ENCODE peak calls at places on chromosomes 16 and 17, in ten cellular contexts. F is lung; C is SK-N-SH; A is left ventricle myocardium inferior; R is hepatocyte; I is A549; G is PC-3; T is CD4-positive, CD25-positive, alpha-beta regulatory T cell; D is CD8-positive, alpha-beta T cell; U is IMR-90. J is an unnamed sample. For H3K4me1, the result is how much of the 10 kb centered on the place peaks cover.

GRCh38 chr16:23064642-23065041 is 84.6 kb downstream of the USP31 start:
- DNase-seq in F (no peak), C (no peak), A (no peak), R (no peak), I (no peak), G (no peak), T (no peak), D (no peak), U (no peak), J (no peak)

GRCh38 chr17:14756469-14756868 is 455.6 kb downstream of the HS3ST3B1 start:
- DNase-seq in F (no peak), C (no peak), A (no peak), R (peak), I (no peak), G (peak), T (no peak), D (no peak), U (no peak), J (no peak)

GRCh38 chr17:31147507-31148202 is 52.9 kb downstream of the NF1 start:
- DNase-seq in F (no peak), C (no peak), A (no peak), R (peak), I (no peak), G (no peak), T (no peak), D (no peak), U (no peak), J (no peak)

GRCh38 chr17:50952889-50953288 is 86.7 kb upstream of the TOB1 start:
- DNase-seq in F (no peak), C (no peak), A (no peak), R (no peak), I (no peak), G (no peak), T (no peak), D (no peak), U (no peak), J (no peak)

GRCh38 chr16:48413291-48413690 is 28.1 kb upstream of the SIAH1 start:
- DNase-seq in F (no peak), C (no peak), A (no peak), R (no peak), I (no peak), G (no peak), T (no peak), D (no peak), U (no peak), J (no peak)

GRCh38 chr17:58249270-58250133 is 11.1 kb downstream of the LPO start:
- DNase-seq in F (peak), C (peak), A (peak), R (peak), I (peak), G (peak), T (peak), D (peak), U (peak), J (peak)

GRCh38 chr16:56311208-56312027 is 113.9 kb downstream of the AMFR start:
- DNase-seq in F (no peak), C (no peak), A (no peak), R (no peak), I (no peak), G (no peak), T (no peak), D (no peak), U (no peak), J (no peak)

GRCh38 chr17:45096141-45096540 is 35.0 kb downstream of the NMT1 start:
- DNase-seq in F (no peak), C (no peak), A (no peak), R (peak), I (peak), G (peak), T (no peak), D (no peak), U (peak), J (no peak)

GRCh38 chr16:70746040-70746707 is 54.8 kb downstream of the VAC14 start:
- DNase-seq in F (peak), C (peak), A (peak), R (peak), I (peak), G (peak), T (no peak), D (no peak), U (peak), J (no peak)

GRCh38 chr17:50630524-50631194 is 4.0 kb upstream of the ABCC3 start:
- DNase-seq in F (peak), C (peak), A (no peak), R (peak), I (peak), G (peak), T (peak), D (peak), U (no peak), J (peak)

GRCh38 chr17:29722411-29723198 is 99.9 kb upstream of the CORO6 start:
- DNase-seq in F (peak), C (peak), A (no peak), R (peak), I (no peak), G (no peak), T (peak), D (peak), U (peak), J (peak)

GRCh38 chr17:65550075-65550635 is 11.3 kb downstream of the AXIN2 start:
- DNase-seq in F (no peak), C (no peak), A (no peak), R (no peak), I (no peak), G (no peak), T (no peak), D (no peak), U (no peak), J (no peak)

GRCh38 chr17:73481672-73482071 is 162.6 kb downstream of the SDK2 start:
- DNase-seq in F (no peak), C (no peak), A (no peak), R (no peak), I (no peak), G (no peak), T (no peak), D (no peak), U (no peak), J (no peak)

DNA sequence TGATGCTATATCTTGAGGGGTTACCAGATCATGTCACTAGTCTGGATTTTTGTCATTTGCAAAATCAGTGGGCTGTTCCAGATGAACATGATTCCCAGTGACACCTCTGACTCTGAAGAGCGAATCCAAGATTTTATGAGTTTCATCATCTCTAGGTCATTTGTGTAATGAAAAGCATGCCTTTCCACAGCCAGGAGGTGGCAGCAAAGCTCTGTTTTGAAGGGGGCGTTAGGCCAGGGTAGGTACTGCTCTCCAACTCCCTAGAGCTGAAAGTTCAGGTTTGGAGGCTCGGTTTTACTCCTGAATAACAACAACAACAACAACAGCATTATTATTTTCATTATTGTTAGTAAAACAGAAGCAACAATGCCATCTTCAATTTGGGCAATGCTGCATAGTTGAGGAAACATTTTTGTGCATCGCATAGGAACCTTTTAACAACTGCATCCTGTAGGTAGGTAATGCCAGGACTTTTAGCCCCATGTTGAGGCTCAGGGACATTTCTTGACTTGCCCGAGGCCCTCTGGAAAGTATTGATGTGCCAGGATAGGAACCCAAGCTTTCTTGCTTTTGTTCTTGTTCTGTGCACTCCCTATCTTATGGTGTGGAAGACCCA is 77.0 kb downstream of the MYH13 start:
- DNase-seq in F (peak), C (peak), A (peak), R (peak), I (peak), G (peak), T (no peak), D (no peak), U (peak), J (no peak)
- H3K4me1 ChIP-seq in F (under half), C (under half), A (under half), R (under half), I (under half), G (under half), T (under half), D (under half), U (under half), J (under half)

GRCh38 chr16:1333149-1333812 is at the start of gene BAIAP3:
- DNase-seq in F (no peak), C (peak), A (peak), R (peak), I (peak), G (peak), T (no peak), D (peak), U (no peak), J (peak)

GRCh38 chr16:1330931-1331711 is 2.3 kb upstream of the BAIAP3 start:
- DNase-seq in F (no peak), C (no peak), A (no peak), R (no peak), I (no peak), G (no peak), T (no peak), D (no peak), U (no peak), J (no peak)

GRCh38 chr16:1330260-1330914 is 3.1 kb upstream of the BAIAP3 start:
- DNase-seq in F (no peak), C (no peak), A (no peak), R (no peak), I (peak), G (peak), T (no peak), D (no peak), U (no peak), J (no peak)

GRCh38 chr16:1332618-1333148 is 762 bp upstream of the BAIAP3 start:
- DNase-seq in F (no peak), C (no peak), A (no peak), R (no peak), I (no peak), G (no peak), T (no peak), D (no peak), U (no peak), J (no peak)

DNA sequence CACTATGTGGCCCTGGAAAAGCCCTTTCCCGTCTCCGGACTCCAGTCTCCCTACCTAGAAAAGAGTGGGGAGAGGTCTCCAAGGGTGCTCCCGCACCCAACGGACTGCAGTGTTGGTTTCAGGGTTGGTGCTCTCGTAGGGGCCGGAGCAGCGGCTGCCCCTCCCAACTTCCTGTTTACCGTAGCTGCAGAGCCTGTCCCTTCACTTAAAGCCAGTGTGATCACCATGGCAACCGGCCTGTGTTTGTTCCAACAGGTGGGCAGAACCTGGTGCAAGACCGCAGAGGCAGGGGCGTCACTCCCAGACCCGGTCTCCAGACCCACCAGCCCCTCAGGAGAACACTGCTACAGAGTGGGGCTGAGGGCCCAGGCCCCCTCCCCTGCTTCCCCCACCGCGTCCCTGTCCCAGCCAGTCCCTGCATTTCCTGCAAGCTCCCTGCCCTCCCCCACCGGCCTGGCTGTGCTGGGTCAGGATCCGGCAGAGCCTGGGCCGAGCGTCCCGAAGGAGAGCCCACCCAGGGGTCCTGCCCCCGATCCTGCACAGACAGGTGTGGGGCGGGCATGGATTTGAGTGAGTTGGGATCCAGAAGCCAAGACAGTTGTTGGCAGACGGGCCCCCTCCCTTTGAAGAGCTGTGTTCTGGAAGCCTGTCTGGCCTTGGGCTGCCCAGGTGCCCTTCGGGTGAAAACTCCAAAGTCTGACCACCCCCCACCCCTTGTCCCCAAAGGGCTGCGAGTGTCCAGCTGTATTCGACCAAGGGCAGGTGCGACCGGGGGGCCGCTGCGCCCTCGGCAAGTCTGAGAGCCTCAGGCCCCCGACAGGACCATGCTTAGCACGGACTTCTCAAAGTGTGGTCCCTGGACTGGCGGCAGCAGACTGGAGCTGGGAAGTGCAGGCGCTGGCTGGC is 1.5 kb upstream of the BAIAP3 start:
- DNase-seq in F (peak), C (peak), A (peak), R (peak), I (peak), G (peak), T (no peak), D (peak), U (peak), J (peak)
- H3K4me3 ChIP-seq in F (peak), C (peak), A (peak), R (no peak), I (no peak), G (peak), T (no peak), D (peak), U (no peak), J (peak)

DNA sequence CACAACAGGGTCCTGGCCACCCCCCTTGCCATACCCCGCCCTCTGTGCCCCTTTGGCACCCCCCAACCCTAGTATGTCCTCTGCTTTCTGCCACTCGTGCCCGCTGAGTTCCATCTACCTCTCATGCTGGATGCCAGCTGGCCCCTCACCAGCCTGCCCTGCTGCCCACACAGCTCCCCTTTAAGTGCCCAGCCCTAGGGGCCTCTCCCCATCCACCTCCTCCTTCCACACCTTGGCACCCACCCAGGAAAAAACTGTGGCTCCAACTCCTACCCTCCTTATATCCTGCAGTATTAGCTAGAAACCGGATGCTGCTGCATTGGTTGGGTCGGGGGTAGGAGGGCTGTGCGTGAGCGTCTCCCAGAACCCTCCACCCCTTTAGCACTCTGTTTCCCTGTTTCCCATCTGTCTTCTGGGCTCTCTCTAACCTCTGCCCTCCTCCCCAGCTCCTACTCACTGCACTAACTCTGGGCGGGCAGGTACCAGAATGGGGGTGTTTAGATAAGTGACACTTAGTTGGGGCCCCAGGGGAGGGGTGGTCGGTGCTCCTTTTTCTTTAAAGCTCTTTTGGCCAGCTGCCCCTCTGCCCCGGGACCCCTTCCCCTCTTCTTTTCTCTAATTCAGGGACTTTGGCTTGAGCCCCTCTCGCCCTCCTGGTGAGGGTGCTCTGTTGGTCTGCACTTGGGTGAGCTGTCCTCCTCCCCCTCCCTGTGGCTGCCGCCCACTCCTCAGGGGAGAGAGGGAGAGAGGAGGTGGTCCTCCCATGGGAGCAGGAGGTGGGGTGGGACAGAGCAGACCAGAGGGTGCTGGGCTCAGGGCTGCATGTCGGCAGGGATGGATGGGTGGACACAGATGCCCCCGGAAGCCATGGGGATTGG is 9.9 kb downstream of the NR1D1 start:
- DNase-seq in F (no peak), C (no peak), A (no peak), R (no peak), I (no peak), G (no peak), T (no peak), D (no peak), U (no peak), J (no peak)
- H3K27ac ChIP-seq in F (peak), C (no peak), A (peak), R (no peak), I (peak), G (no peak), T (no peak), D (no peak), U (no peak), J (no peak)

GRCh38 chr16:88855736-88856121 is 1.0 kb downstream of the GALNS start:
- DNase-seq in F (no peak), C (no peak), A (no peak), R (no peak), I (no peak), G (no peak), T (no peak), D (no peak), U (no peak), J (no peak)

GRCh38 chr16:88857728-88858339 is 907 bp downstream of the TRAPPC2L start:
- DNase-seq in F (peak), C (peak), A (peak), R (peak), I (peak), G (peak), T (peak), D (peak), U (peak), J (peak)

GRCh38 chr16:88856828-88857727 is at the start of the genes GALNS and TRAPPC2L:
- DNase-seq in F (peak), C (peak), A (peak), R (peak), I (peak), G (peak), T (peak), D (peak), U (peak), J (peak)

GRCh38 chr16:88855176-88855575 is 1.6 kb downstream of the GALNS start:
- DNase-seq in F (no peak), C (no peak), A (no peak), R (no peak), I (no peak), G (no peak), T (no peak), D (no peak), U (no peak), J (no peak)

GRCh38 chr16:88856122-88856827 is 472 bp downstream of the GALNS start:
- DNase-seq in F (peak), C (no peak), A (no peak), R (no peak), I (no peak), G (no peak), T (peak), D (no peak), U (no peak), J (no peak)
- H3K4me1 ChIP-seq in F (under half), C (under half), A (under half), R (under half), I (under half), G (under half), T (under half), D (under half), U (under half), J (under half)

GRCh38 chr16:86661715-86662114 is 83.4 kb downstream of the FOXL1 start:
- DNase-seq in F (no peak), C (no peak), A (no peak), R (no peak), I (no peak), G (no peak), T (no peak), D (no peak), U (peak), J (no peak)
- H3K4me3 ChIP-seq in F (no peak), C (no peak), A (no peak), R (no peak), I (no peak), G (no peak), T (no peak), D (no peak), U (no peak), J (no peak)

DNA sequence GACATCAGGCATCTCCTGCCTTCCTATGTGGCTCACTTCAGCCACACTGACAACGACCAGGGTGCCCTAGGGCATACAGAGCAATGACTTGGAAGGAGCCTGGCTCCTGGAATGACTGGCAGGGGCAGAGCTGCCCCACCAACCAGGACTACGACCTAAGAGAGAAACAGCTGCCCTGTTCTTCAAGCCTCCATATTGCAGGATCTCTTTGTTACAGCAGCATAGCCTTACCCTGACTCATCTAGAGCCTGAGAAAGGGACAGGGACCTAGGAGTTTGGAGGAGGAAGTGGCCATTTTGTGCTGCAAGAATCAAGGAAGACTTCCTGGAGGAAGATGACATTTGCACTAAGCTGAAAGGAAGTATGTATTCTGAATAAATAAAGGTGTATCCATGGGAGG is 49.6 kb downstream of the GSG1L start:
- DNase-seq in F (no peak), C (no peak), A (no peak), R (no peak), I (no peak), G (no peak), T (no peak), D (no peak), U (no peak), J (no peak)
- H3K27ac ChIP-seq in F (no peak), C (no peak), A (no peak), R (no peak), I (no peak), G (no peak), T (no peak), D (no peak), U (no peak), J (no peak)